ENCODE peak calls at places on chromosomes 4 and X, in four cellular contexts. F is transverse colon, B is heart left ventricle, Z is ovary. N is an unnamed sample.

GRCh38 chr4:76055005-76055404 is 19.1 kb upstream of the CXCL11 start:
- DNase-seq in F (no peak), B (no peak), Z (no peak), N (no peak)

GRCh38 chr4:141614878-141615586 is 21.4 kb upstream of the IL15 start:
- DNase-seq in F (no peak), B (no peak), Z (no peak), N (no peak)

GRCh38 chr4:18343581-18343980 is 322.0 kb upstream of the LCORL start:
- DNase-seq in F (no peak), B (no peak), Z (no peak), N (peak; percentile 61)

GRCh38 chr4:107619065-107619464 is 101.0 kb downstream of the PAPSS1 start:
- DNase-seq in F (no peak), B (no peak), Z (no peak), N (peak; percentile 32)

GRCh38 chr4:86957214-86957613 is 22.4 kb downstream of the AFF1 start:
- DNase-seq in F (no peak), B (no peak), Z (no peak), N (no peak)

GRCh38 chrX:34365482-34365881 is 233.4 kb upstream of the FAM47A start:
- DNase-seq in F (no peak), B (no peak), Z (peak; percentile 28), N (no peak)

GRCh38 chrX:15128838-15129237 is 141.0 kb downstream of the ASB9 start:
- DNase-seq in F (no peak), B (no peak), Z (no peak), N (no peak)

GRCh38 chr4:89434364-89434988 is 126.9 kb upstream of the GPRIN3 start:
- DNase-seq in F (no peak), B (no peak), Z (no peak), N (no peak)

GRCh38 chrX:123188081-123188480 is 4.0 kb downstream of the GRIA3 start:
- DNase-seq in F (no peak), B (no peak), Z (no peak), N (no peak)

GRCh38 chr4:67765401-67765800 is 11.2 kb upstream of the GNRHR start:
- DNase-seq in F (no peak), B (no peak), Z (no peak), N (no peak)

GRCh38 chrX:130012683-130013082 is 30.2 kb downstream of the BCORL1 start:
- DNase-seq in F (no peak), B (no peak), Z (no peak), N (no peak)

GRCh38 chr4:56316011-56316650 is 71.2 kb downstream of the AASDH start:
- DNase-seq in F (no peak), B (no peak), Z (no peak), N (no peak)

GRCh38 chrX:105543271-105543670 is 279.1 kb upstream of the NRK start:
- DNase-seq in F (no peak), B (no peak), Z (no peak), N (no peak)

GRCh38 chrX:13469963-13470679 is 99.3 kb upstream of the EGFL6 start:
- DNase-seq in F (no peak), B (no peak), Z (no peak), N (no peak)

DNA sequence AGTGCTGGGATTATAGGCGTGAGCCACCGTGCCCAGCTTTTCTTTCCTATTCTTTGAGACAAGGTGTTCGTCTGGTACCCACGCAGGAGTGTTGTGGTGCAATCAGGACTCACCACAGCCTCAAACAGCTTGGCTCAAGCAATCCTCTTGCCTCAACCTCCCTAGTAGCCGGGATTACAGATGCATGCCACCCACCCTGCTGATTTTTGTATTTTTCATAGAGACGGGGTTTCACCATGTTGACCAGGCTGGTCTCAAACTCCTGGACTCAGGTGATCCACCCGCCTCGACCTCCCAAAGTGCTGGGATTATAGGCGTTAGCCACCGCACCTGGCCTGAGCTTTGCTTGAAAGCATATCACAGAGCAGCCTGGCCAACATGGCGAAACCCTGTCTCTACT is 1.5 kb upstream of the CRLF2 start:
- DNase-seq in F (no peak), B (no peak), Z (no peak), N (no peak)
- TF ChIP-seq CTCF in F (no peak), B (no peak), Z (no peak), N (no peak)

GRCh38 chrX:119790977-119791436 is 423 bp downstream of the RPL39 start:
- DNase-seq in F (peak; percentile 27), B (no peak), Z (peak; percentile 35), N (peak; percentile 22)

GRCh38 chrX:119791437-119792231 is at the start of gene RPL39:
- DNase-seq in F (peak; percentile 86), B (peak; percentile 87), Z (peak; percentile 85), N (peak; percentile 96)
- TF ChIP-seq POLR2A in F (peak; percentile 77), B (no peak), Z (peak; percentile 47), N (peak; percentile 37)

GRCh38 chr4:5712517-5712916 is 1.5 kb downstream of the EVC start:
- DNase-seq in F (no peak), B (no peak), Z (no peak), N (no peak)

GRCh38 chr4:5712931-5713330 is 1.9 kb downstream of the EVC start:
- DNase-seq in F (no peak), B (no peak), Z (no peak), N (no peak)

GRCh38 chr4:5710962-5711478 is at the start of gene EVC:
- DNase-seq in F (peak; percentile 63), B (peak; percentile 78), Z (peak; percentile 87), N (peak; percentile 78)

GRCh38 chr4:5710065-5710961 is 688 bp upstream of the EVC start:
- DNase-seq in F (no peak), B (no peak), Z (no peak), N (peak; percentile 76)

GRCh38 chr4:5711479-5712184 is 631 bp downstream of the EVC start:
- DNase-seq in F (no peak), B (no peak), Z (peak; percentile 36), N (no peak)
- H3K4me3 ChIP-seq in F (peak overlapping the region; percentile 41), B (peak overlapping the region; percentile 60), Z (peak overlapping the region; percentile 59), N (no peak overlapping the region)

GRCh38 chr4:123127865-123128264 is 205.5 kb upstream of the NUDT6 start:
- DNase-seq in F (no peak), B (no peak), Z (no peak), N (no peak)

GRCh38 chr4:123125477-123125876 is 203.1 kb upstream of the NUDT6 start:
- DNase-seq in F (no peak), B (no peak), Z (no peak), N (no peak)

GRCh38 chr4:123121241-123121907 is 199.0 kb upstream of the NUDT6 start:
- DNase-seq in F (no peak), B (no peak), Z (no peak), N (no peak)

DNA sequence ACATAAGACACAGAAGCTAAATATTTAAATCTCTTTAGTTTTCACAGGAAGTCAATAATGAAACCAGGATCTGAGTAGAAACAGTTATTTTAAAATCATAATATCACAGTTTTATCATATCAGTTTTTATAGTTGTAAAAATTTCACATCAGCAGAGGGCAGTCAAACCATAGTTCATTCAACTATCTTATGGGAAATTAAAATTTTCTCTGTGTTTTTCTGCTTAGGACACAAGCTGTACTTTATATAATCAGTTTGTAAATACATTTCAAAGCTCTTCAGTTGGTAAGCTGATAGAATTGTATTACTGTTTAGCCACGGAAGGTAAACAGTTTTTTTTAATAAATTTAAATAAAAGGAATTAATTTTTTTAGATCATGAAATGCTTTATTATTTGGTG is 204.8 kb upstream of the NUDT6 start:
- DNase-seq in F (no peak), B (no peak), Z (no peak), N (no peak)
- TF ChIP-seq CTCF in F (peak; percentile 20), B (no peak), Z (no peak), N (no peak)

DNA sequence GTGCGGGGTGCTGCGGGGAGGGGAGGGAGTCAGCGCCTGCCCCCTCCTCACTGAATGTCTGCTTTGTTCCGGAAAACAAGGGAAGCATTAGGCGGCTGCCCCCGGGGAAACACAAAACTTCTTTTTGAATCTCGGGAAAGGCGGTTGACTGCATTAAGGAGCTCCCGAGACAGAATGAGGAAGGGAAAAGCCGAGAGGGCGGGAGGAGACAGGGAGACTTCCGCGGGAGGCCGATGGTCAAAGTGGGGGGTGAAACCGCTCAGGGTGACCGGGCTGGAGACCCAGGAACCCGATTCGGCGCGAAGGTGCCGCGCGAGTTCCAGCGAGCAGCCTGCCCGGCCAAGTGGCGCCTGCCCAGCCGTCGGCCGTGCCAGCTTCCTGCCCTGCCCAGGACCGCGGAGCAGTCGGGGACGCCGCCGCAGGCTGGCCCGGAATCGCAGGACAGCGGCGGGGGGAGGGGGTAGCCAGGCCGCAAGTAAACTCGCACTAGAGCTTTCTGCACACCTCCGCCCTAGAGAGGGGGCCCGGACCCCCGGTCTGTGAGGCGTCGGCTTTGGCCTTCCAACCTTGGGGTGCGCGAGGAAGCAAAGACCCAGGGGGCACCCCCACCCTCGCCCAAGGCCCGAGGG is 55.1 kb upstream of the BCOR start:
- DNase-seq in F (peak; percentile 52), B (peak; percentile 76), Z (peak; percentile 32), N (no peak)
- TF ChIP-seq POLR2A in F (no peak), B (no peak), Z (no peak), N (no peak)

GRCh38 chrX:115563633-115564182 is 2.7 kb downstream of the PLS3 start:
- DNase-seq in F (no peak), B (no peak), Z (no peak), N (no peak)
- H3K4me3 ChIP-seq in F (no peak overlapping the region), B (peak overlapping the region; percentile 73), Z (peak overlapping the region; percentile 10), N (no peak overlapping the region)

GRCh38 chr4:48779998-48780866 is at the start of gene FRYL:
- DNase-seq in F (peak; percentile 100), B (peak; percentile 100), Z (peak; percentile 99), N (peak; percentile 100)
- TF ChIP-seq CTCF in F (no peak), B (no peak), Z (no peak), N (no peak)

N was measured in lower leg skin.